ENCODE peak calls at places on chromosomes 13 and 19, in seven cellular contexts. One of them, this sample, is unnamed.

GRCh38 chr13:106721599-106721998 is 153.7 kb upstream of the ARGLU1 start:
- DNase-seq in neuronal stem cell: no peak
- DNase-seq in iris pigment epithelial cell: no peak
- DNase-seq in AG20443: no peak
- DNase-seq in GM12892: no peak
- DNase-seq in ACHN: no peak
- DNase-seq in HT-29: no peak
- DNase-seq in this sample: no peak

GRCh38 chr19:55711719-55712118 is 26.5 kb downstream of the NLRP9 start:
- DNase-seq in neuronal stem cell: no peak
- DNase-seq in iris pigment epithelial cell: no peak
- DNase-seq in AG20443: no peak
- DNase-seq in GM12892: no peak
- DNase-seq in ACHN: no peak
- DNase-seq in HT-29: no peak
- DNase-seq in this sample: no peak

GRCh38 chr13:24161010-24161775 is 673 bp downstream of the SPATA13 start:
- DNase-seq in neuronal stem cell: no peak
- DNase-seq in iris pigment epithelial cell: no peak
- DNase-seq in AG20443: peak
- DNase-seq in GM12892: peak
- DNase-seq in ACHN: peak
- DNase-seq in HT-29: peak
- DNase-seq in this sample: peak

GRCh38 chr19:38715540-38715939 is 28.7 kb downstream of the CAPN12 start:
- DNase-seq in neuronal stem cell: no peak
- DNase-seq in iris pigment epithelial cell: no peak
- DNase-seq in AG20443: no peak
- DNase-seq in GM12892: no peak
- DNase-seq in ACHN: no peak
- DNase-seq in HT-29: no peak
- DNase-seq in this sample: no peak

GRCh38 chr19:38837656-38838121 is 6.1 kb upstream of the ECH1 start:
- DNase-seq in neuronal stem cell: no peak
- DNase-seq in iris pigment epithelial cell: peak
- DNase-seq in AG20443: no peak
- DNase-seq in GM12892: no peak
- DNase-seq in ACHN: no peak
- DNase-seq in HT-29: no peak
- DNase-seq in this sample: no peak

GRCh38 chr19:28869459-28869858 is 343.5 kb downstream of the UQCRFS1 start:
- DNase-seq in neuronal stem cell: no peak
- DNase-seq in iris pigment epithelial cell: no peak
- DNase-seq in AG20443: no peak
- DNase-seq in GM12892: no peak
- DNase-seq in ACHN: no peak
- DNase-seq in HT-29: no peak
- DNase-seq in this sample: no peak

GRCh38 chr13:101925731-101926130 is 473.3 kb downstream of the ITGBL1 start:
- DNase-seq in neuronal stem cell: no peak
- DNase-seq in iris pigment epithelial cell: no peak
- DNase-seq in AG20443: no peak
- DNase-seq in GM12892: no peak
- DNase-seq in ACHN: no peak
- DNase-seq in HT-29: no peak
- DNase-seq in this sample: peak

GRCh38 chr13:40986328-40986856 is 32.7 kb downstream of the ELF1 start:
- DNase-seq in neuronal stem cell: no peak
- DNase-seq in iris pigment epithelial cell: peak
- DNase-seq in AG20443: peak
- DNase-seq in GM12892: no peak
- DNase-seq in ACHN: no peak
- DNase-seq in HT-29: no peak
- DNase-seq in this sample: no peak

GRCh38 chr19:4559569-4559968 is at the start of gene SEMA6B:
- DNase-seq in neuronal stem cell: no peak
- DNase-seq in iris pigment epithelial cell: peak
- DNase-seq in AG20443: no peak
- DNase-seq in GM12892: no peak
- DNase-seq in ACHN: no peak
- DNase-seq in HT-29: no peak
- DNase-seq in this sample: no peak

GRCh38 chr19:54418930-54419800 is 3.9 kb downstream of the TTYH1 start:
- DNase-seq in neuronal stem cell: no peak
- DNase-seq in iris pigment epithelial cell: no peak
- DNase-seq in AG20443: peak
- DNase-seq in GM12892: no peak
- DNase-seq in ACHN: no peak
- DNase-seq in HT-29: no peak
- DNase-seq in this sample: no peak

GRCh38 chr19:2631213-2631821 is 71.2 kb downstream of the GNG7 start:
- DNase-seq in neuronal stem cell: no peak
- DNase-seq in iris pigment epithelial cell: no peak
- DNase-seq in AG20443: no peak
- DNase-seq in GM12892: no peak
- DNase-seq in ACHN: no peak
- DNase-seq in HT-29: no peak
- DNase-seq in this sample: no peak

GRCh38 chr13:24042710-24043440 is 117.6 kb upstream of the SPATA13 start:
- DNase-seq in neuronal stem cell: no peak
- DNase-seq in iris pigment epithelial cell: no peak
- DNase-seq in AG20443: no peak
- DNase-seq in GM12892: no peak
- DNase-seq in ACHN: no peak
- DNase-seq in HT-29: no peak
- DNase-seq in this sample: no peak

GRCh38 chr13:113445791-113446487 is 7.3 kb downstream of the ADPRHL1 start:
- DNase-seq in neuronal stem cell: no peak
- DNase-seq in iris pigment epithelial cell: no peak
- DNase-seq in AG20443: no peak
- DNase-seq in GM12892: no peak
- DNase-seq in ACHN: no peak
- DNase-seq in HT-29: no peak
- DNase-seq in this sample: no peak

This sample was measured in neural progenitor cell.